ENCODE peak calls at places on chromosomes 12 and 14, in six cellular contexts. A is esophagus squamous epithelium, V is stomach, Z is adrenal gland, K is ovary, W is heart left ventricle. L is an unnamed sample.

GRCh38 chr14:78836777-78837176 is 666.6 kb downstream of the NRXN3 start:
- DNase-seq in A (no peak), V (peak; percentile 45), K (no peak), Z (peak; percentile 32), W (no peak), L (peak; percentile 43)

GRCh38 chr12:102958073-102958829 is 777 bp downstream of the ASCL1 start:
- DNase-seq in V (no peak), Z (no peak), A (no peak), W (no peak), K (no peak), L (no peak)

GRCh38 chr14:89507926-89508460 is 91.0 kb upstream of the FOXN3 start:
- DNase-seq in Z (no peak), W (no peak), V (no peak), A (no peak), K (no peak), L (no peak)

GRCh38 chr12:46260153-46260912 is 8.5 kb downstream of the SLC38A1 start:
- DNase-seq in Z (no peak), W (no peak), A (no peak), V (no peak), K (no peak), L (no peak)

GRCh38 chr14:21211509-21211908 is 55.6 kb upstream of the OR5AU1 start:
- DNase-seq in K (no peak), A (no peak), Z (no peak), W (no peak), V (no peak), L (no peak)

GRCh38 chr14:58796201-58796600 is 158.4 kb downstream of the DACT1 start:
- DNase-seq in W (no peak), A (no peak), V (no peak), K (no peak), Z (no peak), L (no peak)

GRCh38 chr12:48853228-48853688 is 1.3 kb upstream of the DDX23 start:
- DNase-seq in A (peak; percentile 33), K (peak; percentile 80), Z (peak; percentile 94), W (peak; percentile 84), V (peak; percentile 95), L (peak; percentile 92)

GRCh38 chr12:645563-646071 is 17.6 kb downstream of the NINJ2 start:
- DNase-seq in A (no peak), Z (peak; percentile 78), V (peak; percentile 38), K (peak; percentile 75), W (peak; percentile 66), L (no peak)

GRCh38 chr12:9940370-9940769 is 8.2 kb upstream of the CLEC2A start:
- DNase-seq in K (no peak), Z (no peak), V (no peak), A (no peak), W (no peak), L (no peak)

GRCh38 chr12:42396473-42397259 is 70.7 kb downstream of the PPHLN1 start:
- DNase-seq in Z (no peak), W (no peak), V (no peak), K (no peak), A (no peak), L (no peak)

GRCh38 chr14:104577457-104578301 is 1.9 kb upstream of the C14orf180 start:
- DNase-seq in V (peak; percentile 34), Z (peak; percentile 24), A (no peak), W (no peak), K (no peak), L (no peak)

GRCh38 chr14:63493246-63493645 is 49.9 kb downstream of the PPP2R5E start:
- DNase-seq in K (no peak), A (no peak), V (no peak), W (no peak), Z (no peak), L (no peak)

GRCh38 chr14:90290612-90291011 is 34.3 kb downstream of the PSMC1 start:
- DNase-seq in A (no peak), Z (no peak), K (no peak), W (no peak), V (no peak), L (no peak)

GRCh38 chr12:7162691-7163114 is 26.8 kb upstream of the PEX5 start:
- DNase-seq in Z (peak; percentile 51), W (no peak), A (no peak), K (no peak), V (peak; percentile 50), L (peak; percentile 57)
- TF ChIP-seq CTCF in Z (peak; percentile 27), W (no peak), A (peak; percentile 13), K (no peak), V (no peak), L (peak; percentile 35)

DNA sequence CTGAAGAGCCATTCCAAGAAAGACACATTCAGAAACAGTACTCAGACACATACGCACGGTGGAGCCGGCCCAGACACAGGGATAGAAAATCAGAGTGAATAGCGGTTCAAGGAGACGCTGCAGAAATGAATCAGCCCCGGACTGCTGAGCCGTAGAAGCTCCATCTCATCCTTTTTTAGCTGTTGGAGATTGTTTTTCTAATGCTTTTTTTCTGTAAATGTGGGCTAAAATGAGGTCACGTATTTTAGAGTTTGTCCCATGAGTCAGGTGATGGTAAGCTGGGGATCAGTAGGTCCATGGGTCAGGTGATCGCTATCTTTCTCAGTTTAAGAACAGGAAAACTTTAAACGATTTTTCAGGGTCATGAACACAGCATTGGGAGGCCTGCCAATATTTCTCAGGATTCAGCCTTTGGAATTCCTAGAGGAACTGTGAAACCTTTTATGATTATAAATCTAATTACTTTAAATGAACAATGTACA is 202.4 kb downstream of the ITPR2 start:
- DNase-seq in K (peak; percentile 42), Z (peak; percentile 79), W (no peak), V (no peak), A (no peak), L (no peak)
- TF ChIP-seq POLR2A in K (no peak), Z (peak; percentile 41), W (no peak), V (no peak), A (no peak), L (no peak)

GRCh38 chr14:35826218-35826951 is at the start of gene BRMS1L:
- DNase-seq in K (peak; percentile 98), Z (peak; percentile 98), W (peak; percentile 98), A (peak; percentile 96), V (peak; percentile 97), L (peak; percentile 99)
- TF ChIP-seq CTCF in K (no peak), Z (no peak), W (no peak), A (no peak), V (no peak), L (no peak)

GRCh38 chr12:108731105-108731865 is at the start of gene CORO1C:
- DNase-seq in W (peak; percentile 98), K (peak; percentile 95), V (peak; percentile 97), A (peak; percentile 92), Z (peak; percentile 98), L (peak; percentile 99)

GRCh38 chr12:108729612-108730336 is 1.5 kb downstream of the CORO1C start:
- DNase-seq in V (no peak), W (no peak), K (no peak), Z (no peak), A (no peak), L (no peak)

GRCh38 chr12:108728820-108729611 is 2.3 kb downstream of the CORO1C start:
- DNase-seq in W (no peak), V (no peak), A (no peak), K (no peak), Z (no peak), L (no peak)

GRCh38 chr12:108731866-108732461 is 646 bp upstream of the CORO1C start:
- DNase-seq in V (peak; percentile 100), W (peak; percentile 100), K (peak; percentile 100), A (peak; percentile 96), Z (peak; percentile 100), L (peak; percentile 100)

GRCh38 chr12:108730337-108731104 is 797 bp downstream of the CORO1C start:
- DNase-seq in V (peak; percentile 52), Z (peak; percentile 62), K (peak; percentile 63), W (peak; percentile 74), A (no peak), L (peak; percentile 86)
- TF ChIP-seq POLR2A in V (peak; percentile 15), Z (peak; percentile 73), K (peak; percentile 63), W (no peak), A (no peak), L (peak; percentile 19)

DNA sequence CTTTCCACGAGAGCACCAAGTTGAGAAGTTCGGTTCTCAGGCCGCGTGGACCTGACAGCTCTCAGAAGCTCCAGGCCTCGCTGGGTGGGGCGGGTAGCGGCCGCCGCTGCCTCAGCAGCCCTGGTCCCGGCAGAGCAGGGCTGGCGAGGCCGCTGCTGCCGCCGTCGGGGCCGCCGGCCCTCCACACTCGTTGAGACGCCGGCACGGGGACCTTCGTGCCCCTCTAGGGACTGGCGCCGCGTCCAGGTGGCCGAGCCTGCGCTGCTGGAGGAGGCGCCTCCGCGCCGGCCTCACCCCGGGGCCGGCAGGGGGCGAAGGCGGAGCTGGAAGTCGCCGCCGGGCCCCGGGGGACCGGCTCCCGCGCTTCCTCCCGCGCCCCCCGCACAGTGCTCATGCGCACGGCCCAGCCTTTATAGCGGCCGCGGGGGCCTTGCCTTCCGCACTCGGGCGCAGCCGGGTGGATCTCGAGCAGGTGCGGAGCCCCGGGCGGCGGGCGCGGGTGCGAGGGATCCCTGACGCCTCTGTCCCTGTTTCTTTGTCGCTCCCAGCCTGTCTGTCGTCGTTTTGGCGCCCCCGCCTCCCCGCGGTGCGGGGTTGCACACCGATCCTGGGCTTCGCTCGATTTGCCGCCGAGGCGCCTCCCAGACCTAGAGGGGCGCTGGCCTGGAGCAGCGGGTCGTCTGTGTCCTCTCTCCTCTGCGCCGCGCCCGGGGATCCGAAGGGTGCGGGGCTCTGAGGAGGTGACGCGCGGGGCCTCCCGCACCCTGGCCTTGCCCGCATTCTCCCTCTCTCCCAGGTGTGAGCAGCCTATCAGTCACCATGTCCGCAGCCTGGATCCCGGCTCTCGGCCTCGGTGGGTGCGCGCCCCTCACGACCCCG is at the start of gene COCH:
- DNase-seq in W (peak; percentile 34), V (peak; percentile 50), K (no peak), A (no peak), Z (no peak), L (peak; percentile 39)
- TF ChIP-seq CTCF in W (peak; percentile 7), V (no peak), K (no peak), A (no peak), Z (no peak), L (peak; percentile 21)

GRCh38 chr12:6946033-6946919 is 2.5 kb downstream of the C12orf57 start:
- DNase-seq in K (peak; percentile 41), A (no peak), Z (peak; percentile 94), W (no peak), V (peak; percentile 97), L (peak; percentile 96)

GRCh38 chr12:6949063-6949594 is 2.0 kb upstream of the PTPN6 start:
- DNase-seq in K (no peak), V (no peak), W (peak; percentile 15), A (no peak), Z (no peak), L (peak; percentile 54)

GRCh38 chr12:6945613-6946012 is 1.8 kb downstream of the C12orf57 start:
- DNase-seq in Z (peak; percentile 53), V (no peak), K (no peak), W (no peak), A (no peak), L (no peak)

GRCh38 chr12:6946920-6947374 is 3.1 kb downstream of the C12orf57 start:
- DNase-seq in V (no peak), K (no peak), W (no peak), A (no peak), Z (no peak), L (no peak)

DNA sequence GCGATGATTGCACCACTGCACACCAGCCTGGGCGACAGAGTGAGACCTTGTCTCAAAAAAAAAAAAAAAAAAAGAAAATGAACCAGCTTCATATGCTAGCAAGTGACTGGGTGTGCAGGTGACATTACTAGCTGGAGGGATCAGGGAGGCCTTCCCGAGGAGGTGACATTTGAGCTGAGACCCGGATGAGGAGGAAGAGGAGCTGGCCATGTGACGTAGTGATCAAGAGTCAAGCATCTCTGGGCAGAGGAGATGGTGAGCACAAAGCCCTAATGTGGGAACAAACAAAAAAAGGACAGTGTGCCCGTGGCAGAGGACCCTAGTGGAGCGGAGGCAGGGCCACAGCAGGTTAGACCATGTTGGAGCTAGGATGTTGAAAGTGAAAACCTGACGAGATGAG is 3.5 kb upstream of the PTPN6 start:
- DNase-seq in Z (no peak), A (no peak), W (no peak), K (no peak), V (no peak), L (no peak)
- TF ChIP-seq POLR2A in Z (no peak), A (no peak), W (no peak), K (no peak), V (no peak), L (no peak)

GRCh38 chr12:54232790-54233189 is 44.0 kb upstream of the SMUG1 start:
- DNase-seq in Z (no peak), V (no peak), K (no peak), W (no peak), A (no peak), L (no peak)
- TF ChIP-seq CTCF in Z (no peak), V (no peak), K (no peak), W (no peak), A (no peak), L (no peak)